ENCODE peak calls at places on chromosome 16, in six cellular contexts. L, C, O, G, D and Z are unnamed samples.
A peak's percentile ranks its signal among the peaks of the same experiment; 100 is the strongest.

GRCh38 chr16:76955629-76956028 is 235.4 kb upstream of the MON1B start:
- DNase-seq in O (no peak), G (no peak), D (no peak), L (no peak), C (no peak), Z (no peak)

GRCh38 chr16:73202176-73202729 is 154.3 kb upstream of the ZFHX3 start:
- DNase-seq in C (no peak), G (no peak), D (no peak), L (no peak), O (peak; percentile 61), Z (no peak)

GRCh38 chr16:84629580-84629979 is 11.7 kb upstream of the COTL1 start:
- DNase-seq in D (no peak), C (no peak), O (no peak), L (no peak), G (no peak), Z (no peak)

GRCh38 chr16:84270071-84270470 is 24.6 kb upstream of the WFDC1 start:
- DNase-seq in G (no peak), L (no peak), D (no peak), O (no peak), C (no peak), Z (no peak)

GRCh38 chr16:23362460-23363317 is 60.6 kb downstream of the SCNN1B start:
- DNase-seq in G (peak; percentile 41), D (peak; percentile 86), L (no peak), O (peak; percentile 83), C (peak; percentile 96), Z (no peak)

GRCh38 chr16:75256059-75256870 is 4.8 kb upstream of the BCAR1 start:
- DNase-seq in D (no peak), G (peak; percentile 70), C (peak; percentile 80), O (peak; percentile 41), L (no peak), Z (no peak)

GRCh38 chr16:75113046-75113491 is 3.5 kb downstream of the LDHD start:
- DNase-seq in L (no peak), G (peak; percentile 36), D (no peak), O (no peak), C (no peak), Z (no peak)

GRCh38 chr16:52488837-52489289 is 58.1 kb downstream of the TOX3 start:
- DNase-seq in D (no peak), L (no peak), C (no peak), G (no peak), O (peak; percentile 71), Z (no peak)

GRCh38 chr16:61014869-61015268 is 1021.4 kb downstream of the CDH8 start:
- DNase-seq in G (no peak), O (no peak), C (no peak), L (no peak), D (no peak), Z (no peak)

GRCh38 chr16:84482001-84482891 is 22.2 kb downstream of the MEAK7 start:
- DNase-seq in C (no peak), O (no peak), G (peak; percentile 69), L (no peak), D (peak; percentile 49), Z (no peak)

GRCh38 chr16:11503566-11503965 is 83.2 kb downstream of the LITAF start:
- DNase-seq in D (no peak), C (no peak), L (no peak), G (no peak), O (no peak), Z (no peak)

GRCh38 chr16:47888142-47888541 is 267.7 kb downstream of the ABCC12 start:
- DNase-seq in O (no peak), C (no peak), D (no peak), L (no peak), G (no peak), Z (no peak)

GRCh38 chr16:8567355-8568230 is 22.7 kb downstream of the TMEM114 start:
- DNase-seq in L (peak; percentile 66), O (peak; percentile 79), G (peak; percentile 86), C (peak; percentile 65), D (peak; percentile 61), Z (peak; percentile 90)

GRCh38 chr16:53768593-53768992 is 64.6 kb downstream of the FTO start:
- DNase-seq in G (no peak), L (no peak), C (peak; percentile 27), O (no peak), D (no peak), Z (no peak)

GRCh38 chr16:23948949-23949392 is 113.2 kb downstream of the PRKCB start:
- DNase-seq in D (no peak), O (peak; percentile 14), L (no peak), C (no peak), G (no peak), Z (no peak)

GRCh38 chr16:58843675-58844074 is 109.6 kb upstream of the GOT2 start:
- DNase-seq in G (no peak), L (peak; percentile 12), O (no peak), C (no peak), D (no peak), Z (no peak)

DNA sequence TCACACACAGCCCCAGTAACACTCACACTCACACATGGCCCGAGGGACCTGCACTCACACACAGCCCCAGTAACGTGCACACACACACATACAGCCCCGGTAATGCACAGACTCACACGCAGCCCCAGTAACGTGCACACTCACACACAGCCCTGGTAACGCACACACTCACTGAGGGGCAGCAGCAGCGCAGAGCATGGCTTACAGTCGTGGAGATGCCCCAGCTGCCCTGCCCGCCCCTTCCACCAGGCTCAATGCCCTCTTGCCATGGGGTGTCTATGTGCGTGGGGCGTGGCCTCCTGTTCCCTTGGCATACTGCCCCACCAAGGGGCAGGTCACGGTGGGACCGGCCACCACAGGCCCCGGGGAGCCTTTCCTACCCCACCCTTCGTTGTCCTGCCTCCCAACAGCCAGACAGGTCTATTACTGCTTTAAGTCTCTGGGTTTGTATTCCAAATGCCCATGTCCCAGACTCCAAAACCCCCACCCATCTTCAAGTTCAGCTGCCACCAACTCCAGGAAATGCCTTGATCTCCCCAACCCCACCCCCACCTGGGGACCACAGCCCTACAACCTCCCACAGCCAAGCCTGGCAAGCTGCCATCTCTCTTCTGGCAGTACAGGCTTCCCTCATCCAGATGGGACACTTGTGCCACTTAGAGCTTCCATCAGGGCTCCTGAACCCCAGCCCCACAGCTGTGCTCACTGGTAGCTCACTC is 2.6 kb downstream of the CCDC102A start:
- DNase-seq in O (no peak), C (peak; percentile 66), D (peak; percentile 49), L (no peak), G (peak; percentile 81), Z (peak; percentile 64)
- H3K4me1 ChIP-seq in O (peaks cover 21% of the 10 kb centered on the region), C (peaks cover 50% of the 10 kb centered on the region), D (peaks cover 23% of the 10 kb centered on the region), L (peaks cover 61% of the 10 kb centered on the region), G (peaks cover 98% of the 10 kb centered on the region), Z (peaks cover 40% of the 10 kb centered on the region)

GRCh38 chr16:591892-592517 is 2.1 kb downstream of the RAB40C start:
- DNase-seq in D (no peak), C (no peak), G (peak; percentile 77), O (no peak), L (no peak), Z (no peak)

GRCh38 chr16:588889-589657 is 793 bp upstream of the RAB40C start:
- DNase-seq in G (peak; percentile 98), L (peak; percentile 75), D (peak; percentile 98), C (peak; percentile 97), O (peak; percentile 97), Z (peak; percentile 99)

GRCh38 chr16:589658-590159 is at the start of gene RAB40C:
- DNase-seq in C (peak; percentile 99), L (peak; percentile 82), D (peak; percentile 100), G (peak; percentile 99), O (peak; percentile 100), Z (peak; percentile 100)

GRCh38 chr16:590875-591200 is 972 bp downstream of the RAB40C start:
- DNase-seq in O (no peak), L (no peak), D (no peak), G (no peak), C (no peak), Z (peak; percentile 24)

DNA sequence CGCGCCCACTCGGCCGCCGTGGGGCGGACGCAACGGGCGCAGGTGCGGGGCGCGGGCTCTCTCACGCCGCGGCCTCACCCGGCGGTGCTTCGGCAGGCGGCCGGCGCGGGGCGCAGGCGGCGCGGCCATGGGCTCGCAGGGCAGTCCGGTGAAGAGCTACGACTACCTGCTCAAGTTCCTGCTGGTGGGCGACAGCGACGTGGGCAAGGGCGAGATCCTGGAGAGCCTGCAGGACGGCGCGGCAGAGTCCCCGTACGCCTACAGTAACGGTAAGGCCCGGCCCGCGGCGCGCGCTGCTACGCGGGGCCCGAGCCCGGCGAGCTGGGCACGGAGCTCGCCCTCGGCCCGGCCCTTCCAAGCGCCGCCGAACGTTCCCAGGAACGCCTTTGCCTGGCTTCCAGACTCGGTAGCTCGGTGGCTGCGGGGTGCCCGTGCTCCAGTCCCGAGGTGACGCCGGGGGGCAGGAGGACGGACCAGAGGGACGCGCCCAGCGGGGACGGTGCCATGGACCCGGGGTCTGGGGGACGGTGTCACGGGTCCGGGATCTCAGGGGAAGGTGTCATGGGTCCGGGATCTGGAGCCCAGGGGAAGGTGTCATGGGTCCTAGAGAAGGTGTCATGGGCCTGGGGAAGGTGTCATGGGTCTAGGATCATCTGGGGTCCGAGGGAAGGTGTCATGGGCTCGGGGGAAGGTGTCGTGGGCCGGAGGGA is 454 bp downstream of the RAB40C start:
- DNase-seq in C (peak; percentile 46), G (peak; percentile 92), D (no peak), O (peak; percentile 61), L (no peak), Z (peak; percentile 73)
- TF ChIP-seq POLR2A in C (no peak), G (no peak), D (no peak), O (peak; percentile 47), L (no peak), Z (peak; percentile 46)

DNA sequence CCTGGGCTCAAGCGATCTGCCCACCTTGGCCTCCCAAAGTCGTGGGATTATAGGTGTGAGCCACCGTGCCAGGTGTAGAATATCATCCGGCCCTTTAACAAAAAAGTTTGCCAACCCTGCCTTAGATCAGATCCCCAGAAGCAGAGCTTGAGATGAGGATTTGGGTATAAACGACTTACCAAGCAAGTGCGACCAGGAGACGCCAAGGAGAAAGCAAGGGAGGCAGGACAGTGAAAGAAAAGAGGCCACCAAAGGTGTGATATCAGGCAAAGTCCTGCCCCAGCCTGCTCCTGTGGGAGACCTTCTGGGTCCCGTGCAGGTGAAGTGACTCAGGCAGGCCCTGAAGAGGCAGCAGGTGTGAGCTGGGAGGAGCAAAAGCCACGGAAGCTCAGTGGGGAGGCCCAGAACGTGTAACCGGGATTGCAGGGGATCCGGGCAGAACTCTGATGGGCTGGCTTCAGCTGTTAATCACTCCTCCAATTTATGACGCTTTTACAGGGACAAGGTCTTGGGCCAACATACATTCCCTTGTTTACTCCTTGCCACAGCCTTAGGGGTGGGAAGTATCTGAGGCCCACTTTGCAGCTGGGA is 14.1 kb upstream of the CALB2 start:
- DNase-seq in D (no peak), O (no peak), C (no peak), G (no peak), L (no peak), Z (no peak)
- H3K4me3 ChIP-seq in D (no peak overlapping the region), O (no peak overlapping the region), C (no peak overlapping the region), G (no peak overlapping the region), L (no peak overlapping the region), Z (no peak overlapping the region)

GRCh38 chr16:67963325-67964321 is 4.8 kb downstream of the SLC12A4 start:
- DNase-seq in G (peak; percentile 75), O (peak; percentile 53), L (no peak), D (no peak), C (peak; percentile 61), Z (no peak)
- H3K4me1 ChIP-seq in G (peaks cover 95% of the 10 kb centered on the region), O (peaks cover 55% of the 10 kb centered on the region), L (peaks cover 18% of the 10 kb centered on the region), D (peaks cover 35% of the 10 kb centered on the region), C (peaks cover 84% of the 10 kb centered on the region), Z (peaks cover 33% of the 10 kb centered on the region)

GRCh38 chr16:30526823-30527634 is 663 bp upstream of the ZNF768 start:
- DNase-seq in O (peak; percentile 99), L (peak; percentile 89), C (peak; percentile 99), G (peak; percentile 100), D (peak; percentile 98), Z (peak; percentile 98)
- TF ChIP-seq POLR2A in O (peak; percentile 91), L (peak; percentile 42), C (peak; percentile 82), G (no peak), D (peak; percentile 4), Z (peak; percentile 71)